ENCODE peak calls at places on chromosomes 2 and 18, in nine cellular contexts. B, U, D, Z, J, W, P, K and L are unnamed samples.

GRCh38 chr2:7043689-7044088 is 126.5 kb downstream of the RNF144A start:
- DNase-seq in B (no peak), U (no peak), D (no peak), Z (no peak), J (no peak), W (no peak), P (no peak), K (no peak), L (no peak)

GRCh38 chr2:39649491-39649890 is 16.2 kb upstream of the TMEM178A start:
- DNase-seq in B (no peak), U (no peak), D (no peak), Z (no peak), J (no peak), W (no peak), P (no peak), K (no peak), L (no peak)

GRCh38 chr18:68233043-68233442 is 481.9 kb downstream of the TMX3 start:
- DNase-seq in B (no peak), U (no peak), D (no peak), Z (no peak), J (peak; percentile 6), W (no peak), P (no peak), K (no peak), L (no peak)

GRCh38 chr18:48893559-48894265 is 57.1 kb downstream of the SMAD7 start:
- DNase-seq in B (no peak), U (no peak), D (no peak), Z (peak; percentile 30), J (no peak), W (no peak), P (no peak), K (no peak), L (no peak)

GRCh38 chr2:73946666-73947065 is 20.0 kb downstream of the DGUOK start:
- DNase-seq in B (no peak), U (no peak), D (no peak), Z (no peak), J (no peak), W (no peak), P (no peak), K (no peak), L (no peak)

GRCh38 chr18:49699303-49699702 is 114.0 kb downstream of the ACAA2 start:
- DNase-seq in B (no peak), U (no peak), D (no peak), Z (no peak), J (no peak), W (no peak), P (no peak), K (no peak), L (no peak)

GRCh38 chr2:216292886-216293291 is 79.4 kb downstream of the MARCHF4 start:
- DNase-seq in B (no peak), U (no peak), D (no peak), Z (no peak), J (no peak), W (no peak), P (peak; percentile 27), K (peak; percentile 42), L (peak; percentile 16)

GRCh38 chr2:221999702-222000101 is 299.1 kb downstream of the PAX3 start:
- DNase-seq in B (no peak), U (no peak), D (no peak), Z (no peak), J (no peak), W (peak; percentile 91), P (no peak), K (no peak), L (no peak)

GRCh38 chr2:36058953-36059352 is 296.6 kb upstream of the CRIM1 start:
- DNase-seq in B (no peak), U (no peak), D (no peak), Z (no peak), J (no peak), W (peak; percentile 15), P (no peak), K (no peak), L (no peak)

GRCh38 chr18:46772396-46772795 is 15.5 kb upstream of the ST8SIA5 start:
- DNase-seq in B (no peak), U (no peak), D (no peak), Z (no peak), J (no peak), W (no peak), P (no peak), K (no peak), L (no peak)

GRCh38 chr2:72984172-72984671 is 66.9 kb downstream of the EMX1 start:
- DNase-seq in B (no peak), U (no peak), D (peak; percentile 71), Z (no peak), J (no peak), W (no peak), P (no peak), K (no peak), L (no peak)

GRCh38 chr2:233121856-233122255 is 61.7 kb downstream of the INPP5D start:
- DNase-seq in B (no peak), U (no peak), D (no peak), Z (peak; percentile 24), J (no peak), W (no peak), P (no peak), K (no peak), L (no peak)

GRCh38 chr2:26562811-26563645 is 78.1 kb downstream of the CIB4 start:
- DNase-seq in B (no peak), U (peak; percentile 54), D (no peak), Z (no peak), J (no peak), W (no peak), P (no peak), K (no peak), L (no peak)

GRCh38 chr2:239353697-239354096 is 47.1 kb downstream of the HDAC4 start:
- DNase-seq in B (no peak), U (no peak), D (no peak), Z (no peak), J (no peak), W (no peak), P (no peak), K (no peak), L (no peak)

GRCh38 chr2:207258191-207258991 is 92.6 kb upstream of the KLF7 start:
- DNase-seq in B (peak; percentile 95), U (no peak), D (peak; percentile 25), Z (no peak), J (peak; percentile 21), W (peak; percentile 98), P (no peak), K (no peak), L (peak; percentile 64)

GRCh38 chr2:119113489-119113770 is 45.1 kb downstream of the C1QL2 start:
- DNase-seq in B (no peak), U (no peak), D (no peak), Z (no peak), J (no peak), W (no peak), P (no peak), K (no peak), L (no peak)

GRCh38 chr2:61938511-61938910 is 33.0 kb downstream of the COMMD1 start:
- DNase-seq in B (no peak), U (no peak), D (no peak), Z (no peak), J (no peak), W (no peak), P (no peak), K (no peak), L (peak; percentile 14)